ENCODE peak calls at places on chromosome 14, in ten cellular contexts. Z is A549, U is ovary, W is upper lobe of left lung, O is suprapubic skin, Y is stomach, A is transverse colon, Q is sigmoid colon, L is SK-N-SH, H is HepG2. R is an unnamed sample. For H3K9me3 and H3K4me1, the result is how much of the 10 kb centered on the place peaks cover.

GRCh38 chr14:52342849-52343606 is 28.9 kb downstream of the PTGER2 start:
- DNase-seq in H (no peak), L (no peak), Q (no peak), W (no peak), U (no peak), Y (no peak), O (no peak), A (no peak), Z (peak), R (no peak)

GRCh38 chr14:91351508-91351853 is 66.1 kb downstream of the CCDC88C start:
- DNase-seq in Q (no peak), W (no peak), Y (no peak), H (no peak), A (no peak), O (no peak), Z (no peak), U (no peak), L (no peak), R (no peak)

GRCh38 chr14:40123816-40124215 is 691.6 kb upstream of the FBXO33 start:
- DNase-seq in W (no peak), U (no peak), O (no peak), L (no peak), Z (no peak), A (no peak), Q (no peak), Y (no peak), H (no peak), R (no peak)

GRCh38 chr14:69441948-69442347 is 42.6 kb upstream of the PLEKHD1 start:
- DNase-seq in A (no peak), Z (no peak), O (no peak), Y (no peak), U (no peak), H (no peak), L (no peak), W (no peak), Q (no peak), R (no peak)

GRCh38 chr14:92644166-92644565 is 104.3 kb downstream of the LGMN start:
- DNase-seq in W (no peak), Z (no peak), H (no peak), L (no peak), Q (no peak), A (no peak), Y (no peak), O (no peak), U (no peak), R (no peak)

GRCh38 chr14:20278414-20278813 is 27.3 kb downstream of the TTC5 start:
- DNase-seq in Q (no peak), W (no peak), U (peak), L (peak), Z (no peak), H (no peak), A (no peak), Y (no peak), O (no peak), R (peak)

GRCh38 chr14:85824526-85824925 is 294.6 kb downstream of the FLRT2 start:
- DNase-seq in Q (no peak), H (no peak), A (no peak), Y (no peak), Z (no peak), W (no peak), U (no peak), O (no peak), L (no peak), R (no peak)

GRCh38 chr14:79465651-79466050 is 745.7 kb downstream of the DIO2 start:
- DNase-seq in O (no peak), L (no peak), Y (no peak), A (no peak), Q (no peak), Z (no peak), W (no peak), U (no peak), H (no peak), R (no peak)

GRCh38 chr14:21096889-21097615 is 1.4 kb downstream of the ZNF219 start:
- DNase-seq in L (peak), Q (no peak), O (no peak), Z (no peak), U (no peak), W (no peak), A (no peak), H (no peak), Y (no peak), R (no peak)

GRCh38 chr14:36659010-36659821 is 2.4 kb upstream of the PAX9 start:
- DNase-seq in Z (no peak), U (no peak), L (no peak), H (no peak), W (peak), O (no peak), A (no peak), Y (no peak), Q (no peak), R (no peak)
- H3K9me3 ChIP-seq in Z (under half), U (under half), L (under half), H (under half), W (under half), O (under half), A (under half), Y (under half), Q (under half), R (under half)

GRCh38 chr14:104801284-104802119 is 601 bp downstream of the ZBTB42 start:
- DNase-seq in H (no peak), W (peak), A (peak), Y (peak), L (peak), O (no peak), Z (no peak), U (no peak), Q (no peak), R (no peak)
- H3K4me1 ChIP-seq in H (half or more), W (half or more), A (under half), Y (half or more), L (under half), O (under half), Z (half or more), U (under half), Q (under half), R (under half)

DNA sequence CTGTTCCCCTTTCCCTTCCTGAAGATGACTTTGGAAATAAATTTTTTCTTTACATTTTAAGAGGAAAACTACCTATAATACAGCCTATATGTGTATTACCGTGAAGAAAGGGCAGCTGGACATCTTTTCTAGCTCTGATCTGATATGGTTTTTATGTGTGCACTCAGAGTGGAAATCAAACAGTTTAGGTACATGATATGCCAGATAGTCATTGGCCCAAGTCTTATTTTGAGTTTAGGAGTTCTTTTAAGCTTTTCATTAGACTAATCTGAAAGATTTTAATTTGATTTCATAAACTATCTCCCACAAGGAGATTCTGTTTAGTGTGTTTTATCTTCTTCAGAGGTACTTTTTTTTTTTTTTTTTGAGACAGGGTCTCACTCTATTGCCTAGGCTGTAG is 48.8 kb downstream of the KIAA0586 start:
- DNase-seq in W (no peak), H (no peak), U (no peak), Z (no peak), O (no peak), A (no peak), L (no peak), Q (no peak), Y (no peak), R (no peak)
- TF ChIP-seq EP300 in W (no peak), H (no peak), U (no peak), Z (no peak), O (no peak), A (no peak), L (no peak), Q (no peak), Y (no peak), R (no peak)

DNA sequence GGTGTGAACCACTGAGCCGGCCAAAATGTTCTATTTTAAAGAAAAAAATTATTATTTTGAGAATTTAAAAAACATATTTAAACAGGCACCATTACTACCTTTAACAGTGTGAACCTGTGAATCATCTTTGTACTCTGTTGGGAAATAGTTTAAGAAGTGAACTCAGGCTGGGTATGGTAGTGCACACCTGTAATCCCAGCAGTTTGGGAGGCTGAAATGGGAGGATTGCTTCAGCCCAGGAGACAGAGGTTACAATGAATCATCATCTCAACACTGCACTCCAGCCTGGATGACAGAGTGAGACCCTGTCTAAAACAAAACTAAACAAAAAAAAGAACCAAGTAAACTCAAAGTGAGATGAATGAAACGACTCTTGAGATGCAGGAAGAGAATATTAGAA is 3.1 kb upstream of the WDR89 start:
- DNase-seq in O (no peak), A (no peak), Z (no peak), L (no peak), W (no peak), U (no peak), Q (no peak), Y (no peak), H (no peak), R (no peak)
- H3K9me3 ChIP-seq in O (under half), A (under half), Z (under half), L (under half), W (under half), U (under half), Q (under half), Y (under half), H (under half), R (under half)

DNA sequence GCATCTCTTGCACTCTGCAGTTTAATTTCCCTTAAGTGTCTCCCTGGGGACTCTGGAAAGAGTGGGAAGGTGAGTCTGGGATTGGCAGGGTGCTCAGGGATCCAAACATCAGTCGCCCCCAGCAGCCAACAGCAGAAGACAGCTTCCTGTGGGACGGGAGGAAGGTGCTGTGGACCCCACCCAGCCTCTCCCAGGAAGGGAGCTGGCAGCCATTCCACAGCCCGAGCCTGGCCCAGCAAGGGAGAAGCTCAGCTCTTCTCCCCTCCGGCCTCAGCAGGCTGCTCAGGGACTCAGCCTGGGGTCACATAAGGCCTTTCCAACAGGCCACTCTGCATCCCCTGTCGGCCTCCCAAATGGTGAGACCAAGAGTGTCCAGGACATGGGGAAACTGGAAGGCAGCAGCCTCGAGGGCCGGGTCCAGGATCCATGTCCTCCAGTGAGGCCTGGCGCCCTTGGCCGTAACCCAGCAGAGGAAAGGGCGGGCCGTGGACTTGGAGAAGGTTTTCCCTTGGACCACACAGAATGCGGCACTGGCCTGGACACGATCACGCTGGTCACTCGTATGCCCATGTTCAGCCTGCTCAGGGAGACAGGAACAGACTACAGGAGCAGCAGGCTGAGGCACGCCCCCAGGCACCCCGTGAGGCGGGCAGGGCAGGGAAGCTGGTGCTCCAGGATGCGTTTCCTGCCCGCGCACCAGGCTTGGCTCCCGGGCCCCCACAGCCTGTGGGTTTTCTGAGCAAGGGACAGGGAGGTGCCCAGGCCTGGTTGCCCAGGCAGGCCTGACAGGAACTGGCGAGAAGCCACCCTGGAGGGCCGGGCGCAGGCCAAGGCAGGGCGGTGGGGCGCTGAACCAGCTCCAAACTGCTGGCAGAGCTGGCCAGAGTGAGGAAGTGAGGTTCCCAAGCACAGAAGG is 3.5 kb downstream of the XRCC3 start:
- DNase-seq in W (peak), A (peak), U (peak), Q (peak), Z (no peak), O (no peak), H (no peak), Y (peak), L (no peak), R (no peak)
- H3K4me1 ChIP-seq in W (under half), A (under half), U (under half), Q (under half), Z (under half), O (half or more), H (under half), Y (under half), L (under half), R (under half)

GRCh38 chr14:100150932-100151587 is 8.4 kb downstream of the DEGS2 start:
- DNase-seq in L (peak), O (no peak), Z (no peak), Q (no peak), W (no peak), H (no peak), Y (no peak), A (no peak), U (no peak), R (no peak)
- TF ChIP-seq EP300 in L (no peak), O (no peak), Z (no peak), Q (no peak), W (no peak), H (no peak), Y (no peak), A (no peak), U (no peak), R (no peak)

R was measured in tibial nerve.